ENCODE peak calls at places on chromosomes 12 and 14, in six cellular contexts. M is nephron progenitor cell; Y is CD8-positive, alpha-beta T cell; J is lung; N is tibial nerve; X is cardiac fibroblast. P is an unnamed sample.

GRCh38 chr12:94099191-94099983 is 49.0 kb upstream of the PLXNC1 start:
- DNase-seq in M (no peak), Y (no peak), J (no peak), N (no peak), X (no peak), P (peak; percentile 24)

GRCh38 chr12:131539381-131539780 is 171.5 kb upstream of the SFSWAP start:
- DNase-seq in M (no peak), Y (no peak), J (no peak), N (no peak), X (no peak), P (no peak)

GRCh38 chr12:76201758-76202157 is 117.3 kb upstream of the NAP1L1 start:
- DNase-seq in M (no peak), Y (no peak), J (no peak), N (no peak), X (no peak), P (no peak)

GRCh38 chr12:47504775-47505446 is 200.9 kb downstream of the RPAP3 start:
- DNase-seq in M (no peak), Y (no peak), J (no peak), N (no peak), X (peak; percentile 30), P (no peak)

GRCh38 chr14:96630281-96630680 is 128.1 kb downstream of the PAPOLA start:
- DNase-seq in M (no peak), Y (no peak), J (no peak), N (no peak), X (no peak), P (no peak)

GRCh38 chr12:91388573-91388972 is 206.0 kb upstream of the DCN start:
- DNase-seq in M (no peak), Y (no peak), J (no peak), N (no peak), X (no peak), P (no peak)

GRCh38 chr12:110790301-110790700 is 47.6 kb upstream of the PPP1CC start:
- DNase-seq in M (no peak), Y (no peak), J (no peak), N (no peak), X (peak; percentile 88), P (no peak)

GRCh38 chr12:4974217-4974616 is 64.5 kb downstream of the KCNA1 start:
- DNase-seq in M (no peak), Y (no peak), J (no peak), N (no peak), X (no peak), P (no peak)

GRCh38 chr12:125403145-125403789 is 338.0 kb downstream of the AACS start:
- DNase-seq in M (no peak), Y (no peak), J (no peak), N (no peak), X (peak; percentile 21), P (no peak)

GRCh38 chr14:104287301-104288009 is 149.1 kb downstream of the KIF26A start:
- DNase-seq in M (no peak), Y (no peak), J (no peak), N (no peak), X (no peak), P (peak; percentile 6)

GRCh38 chr12:66714709-66715108 is 35.8 kb upstream of the GRIP1 start:
- DNase-seq in M (no peak), Y (no peak), J (no peak), N (no peak), X (no peak), P (no peak)

GRCh38 chr14:98591161-98591560 is 680.8 kb downstream of the BCL11B start:
- DNase-seq in M (no peak), Y (no peak), J (peak; percentile 16), N (no peak), X (no peak), P (no peak)

GRCh38 chr12:67758119-67758873 is 109.8 kb downstream of the DYRK2 start:
- DNase-seq in M (no peak), Y (no peak), J (no peak), N (no peak), X (peak; percentile 8), P (no peak)

GRCh38 chr14:54929556-54929955 is 26.9 kb upstream of the GCH1 start:
- DNase-seq in M (no peak), Y (no peak), J (no peak), N (no peak), X (no peak), P (no peak)

GRCh38 chr12:92224685-92225331 is 79.2 kb upstream of the BTG1 start:
- DNase-seq in M (no peak), Y (no peak), J (no peak), N (no peak), X (peak; percentile 23), P (no peak)

GRCh38 chr12:50400104-50400637 is 514 bp upstream of the LARP4 start:
- DNase-seq in M (no peak), Y (no peak), J (no peak), N (no peak), X (no peak), P (no peak)

GRCh38 chr12:20489645-20490044 is 121.3 kb downstream of the PDE3A start:
- DNase-seq in M (no peak), Y (no peak), J (no peak), N (no peak), X (peak; percentile 39), P (no peak)

GRCh38 chr12:20483776-20484175 is 115.4 kb downstream of the PDE3A start:
- DNase-seq in M (no peak), Y (no peak), J (no peak), N (no peak), X (peak; percentile 69), P (no peak)

GRCh38 chr12:20487519-20487918 is 119.2 kb downstream of the PDE3A start:
- DNase-seq in M (no peak), Y (no peak), J (no peak), N (no peak), X (no peak), P (no peak)

GRCh38 chr12:20482680-20483079 is 114.3 kb downstream of the PDE3A start:
- DNase-seq in M (no peak), Y (no peak), J (no peak), N (no peak), X (no peak), P (no peak)

DNA sequence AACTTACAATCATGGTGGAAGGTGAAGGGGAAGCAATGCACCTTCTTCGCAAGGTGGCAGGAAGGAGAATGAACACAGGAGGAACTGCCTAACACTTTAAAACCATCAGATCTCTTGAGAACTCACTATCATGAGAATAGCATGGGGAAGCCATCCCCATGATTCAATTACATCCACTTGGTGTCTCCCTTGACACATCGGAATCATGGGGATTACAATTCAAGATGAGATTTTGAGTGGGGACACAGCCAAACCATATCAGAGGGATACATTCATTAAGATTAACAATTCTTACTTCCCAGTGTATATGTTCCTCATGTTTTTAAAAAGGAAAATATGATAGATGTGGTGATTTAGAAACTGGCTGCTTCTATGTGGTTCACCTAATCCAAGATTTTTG is 117.9 kb downstream of the PDE3A start:
- DNase-seq in M (no peak), Y (no peak), J (no peak), N (no peak), X (no peak), P (no peak)
- TF ChIP-seq CTCF in M (no peak), Y (no peak), J (no peak), N (no peak), X (no peak), P (no peak)

DNA sequence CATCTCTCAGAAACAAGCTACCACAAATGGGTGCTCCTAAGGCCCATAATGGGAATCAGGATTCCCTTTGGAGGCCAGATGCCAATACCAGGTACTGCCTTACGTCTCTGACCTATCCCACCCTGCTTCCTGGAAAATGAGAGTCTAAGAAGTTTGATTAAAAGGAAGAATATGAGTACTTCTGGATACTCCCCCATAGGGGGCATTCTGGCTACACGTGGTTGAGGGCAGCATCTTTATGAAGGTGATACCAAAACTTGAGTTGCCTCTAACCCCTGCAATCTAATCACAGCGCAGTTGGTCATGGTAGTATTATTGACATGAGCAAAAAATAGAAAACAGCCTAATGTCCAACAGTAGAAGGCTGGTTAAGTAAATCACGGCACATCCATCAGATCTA is 184.2 kb upstream of the LHX5 start:
- DNase-seq in M (no peak), Y (no peak), J (no peak), N (no peak), X (no peak), P (no peak)
- TF ChIP-seq CTCF in M (no peak), Y (no peak), J (no peak), N (no peak), X (no peak), P (no peak)

DNA sequence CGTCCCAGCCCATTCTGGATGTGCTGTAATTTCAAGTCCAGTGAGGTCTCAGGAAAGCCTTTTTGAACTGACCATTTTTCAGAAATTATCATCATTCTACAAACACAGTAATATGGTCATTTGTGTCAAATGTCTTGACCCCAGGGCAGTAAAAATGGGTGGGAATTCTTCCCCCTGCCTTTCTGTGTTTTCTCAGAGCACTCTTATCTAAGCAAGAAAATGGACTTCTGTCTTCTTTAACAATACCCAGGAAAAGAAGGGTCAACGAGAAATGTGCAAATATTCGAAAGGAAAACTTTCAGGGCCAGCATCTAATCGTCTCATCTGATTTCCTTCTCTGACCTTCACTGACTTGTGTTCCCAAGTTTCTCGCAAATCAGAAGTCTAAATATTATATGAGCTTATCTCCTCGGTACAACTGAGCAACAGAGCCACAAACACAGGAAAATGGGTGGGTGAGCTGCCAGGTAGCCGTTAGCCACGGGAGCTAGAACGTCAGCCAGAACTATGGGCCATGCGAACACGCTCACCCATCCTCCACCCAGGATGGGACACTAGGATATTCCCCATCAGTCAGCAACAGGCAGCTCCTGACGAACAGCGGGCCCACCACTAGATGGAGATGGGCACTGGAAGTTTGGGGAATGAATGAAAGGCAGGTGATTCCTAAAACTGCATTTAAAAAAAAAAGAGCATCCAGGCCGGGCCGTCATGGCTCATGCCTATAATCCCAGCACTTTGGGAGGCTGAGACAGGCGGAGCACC is 57.1 kb downstream of the VWF start:
- DNase-seq in M (peak; percentile 38), Y (no peak), J (no peak), N (peak; percentile 39), X (peak; percentile 60), P (no peak)
- TF ChIP-seq CTCF in M (peak; percentile 40), Y (no peak), J (no peak), N (peak; percentile 27), X (peak; percentile 48), P (no peak)

GRCh38 chr12:119988440-119988787 is 622 bp upstream of the BICDL1 start:
- DNase-seq in M (no peak), Y (no peak), J (no peak), N (no peak), X (peak; percentile 21), P (no peak)
- TF ChIP-seq CTCF in M (no peak), Y (no peak), J (no peak), N (no peak), X (peak; percentile 16), P (no peak)

DNA sequence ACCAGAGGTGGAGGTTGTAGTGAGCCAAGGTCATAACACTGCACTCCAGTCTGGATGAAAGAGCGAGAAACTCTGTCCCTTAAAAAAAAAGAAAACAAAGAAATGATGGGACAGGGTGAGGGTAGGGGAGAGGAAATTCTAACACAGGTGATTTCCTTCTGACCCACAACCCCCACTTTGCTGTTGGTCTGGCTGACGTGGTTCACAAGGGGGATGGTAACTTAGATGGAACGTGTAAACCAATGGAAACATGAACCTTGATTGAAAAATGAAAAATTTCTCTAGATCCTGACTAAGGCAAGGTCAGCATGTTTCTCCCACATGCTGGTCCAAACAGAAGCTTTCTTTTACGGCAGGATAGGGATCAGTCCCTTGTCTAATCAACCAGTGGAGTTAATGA is 15.8 kb upstream of the RIOX1 start:
- DNase-seq in M (no peak), Y (no peak), J (no peak), N (no peak), X (no peak), P (no peak)
- TF ChIP-seq CTCF in M (no peak), Y (no peak), J (no peak), N (no peak), X (no peak), P (no peak)

P was measured in glutamatergic neuron.